ENCODE peak calls at places on chromosomes 16 and 17, in six cellular contexts. One of them, this sample, is unnamed.

GRCh38 chr17:59668816-59669215 is 38.4 kb downstream of the PTRH2 start:
- DNase-seq in fibroblast of pulmonary artery: peak; percentile 92
- DNase-seq in SK-N-SH: no peak
- DNase-seq in cardiac muscle cell: no peak
- DNase-seq in tibial nerve: no peak
- DNase-seq in left ventricle myocardium inferior: no peak
- DNase-seq in this sample: peak; percentile 83

GRCh38 chr17:2707721-2708584 is 3.6 kb downstream of the CLUH start:
- DNase-seq in fibroblast of pulmonary artery: no peak
- DNase-seq in SK-N-SH: peak; percentile 83
- DNase-seq in cardiac muscle cell: peak; percentile 67
- DNase-seq in tibial nerve: no peak
- DNase-seq in left ventricle myocardium inferior: peak; percentile 84
- DNase-seq in this sample: no peak

GRCh38 chr17:73208139-73208827 is 15.4 kb downstream of the COG1 start:
- DNase-seq in fibroblast of pulmonary artery: no peak
- DNase-seq in SK-N-SH: no peak
- DNase-seq in cardiac muscle cell: no peak
- DNase-seq in tibial nerve: no peak
- DNase-seq in left ventricle myocardium inferior: no peak
- DNase-seq in this sample: no peak

GRCh38 chr16:253833-254232 is 19.2 kb downstream of the FAM234A start:
- DNase-seq in fibroblast of pulmonary artery: no peak
- DNase-seq in SK-N-SH: no peak
- DNase-seq in cardiac muscle cell: no peak
- DNase-seq in tibial nerve: no peak
- DNase-seq in left ventricle myocardium inferior: no peak
- DNase-seq in this sample: no peak

GRCh38 chr17:44688675-44689491 is 693 bp downstream of the CCDC43 start:
- DNase-seq in fibroblast of pulmonary artery: peak; percentile 20
- DNase-seq in SK-N-SH: no peak
- DNase-seq in cardiac muscle cell: peak; percentile 5
- DNase-seq in tibial nerve: no peak
- DNase-seq in left ventricle myocardium inferior: no peak
- DNase-seq in this sample: no peak

GRCh38 chr16:10895053-10895946 is 18.3 kb downstream of the CIITA start:
- DNase-seq in fibroblast of pulmonary artery: peak; percentile 40
- DNase-seq in SK-N-SH: no peak
- DNase-seq in cardiac muscle cell: peak; percentile 82
- DNase-seq in tibial nerve: peak; percentile 41
- DNase-seq in left ventricle myocardium inferior: peak; percentile 54
- DNase-seq in this sample: no peak

GRCh38 chr16:55955845-55956244 is 80.7 kb upstream of the CES5A start:
- DNase-seq in fibroblast of pulmonary artery: no peak
- DNase-seq in SK-N-SH: no peak
- DNase-seq in cardiac muscle cell: no peak
- DNase-seq in tibial nerve: no peak
- DNase-seq in left ventricle myocardium inferior: peak; percentile 83
- DNase-seq in this sample: no peak

GRCh38 chr17:80782536-80783427 is 208.9 kb upstream of the CHMP6 start:
- DNase-seq in fibroblast of pulmonary artery: peak; percentile 10
- DNase-seq in SK-N-SH: no peak
- DNase-seq in cardiac muscle cell: peak; percentile 68
- DNase-seq in tibial nerve: no peak
- DNase-seq in left ventricle myocardium inferior: no peak
- DNase-seq in this sample: no peak

GRCh38 chr16:58339452-58339938 is 44.7 kb upstream of the PRSS54 start:
- DNase-seq in fibroblast of pulmonary artery: peak; percentile 44
- DNase-seq in SK-N-SH: peak; percentile 47
- DNase-seq in cardiac muscle cell: peak; percentile 44
- DNase-seq in tibial nerve: no peak
- DNase-seq in left ventricle myocardium inferior: no peak
- DNase-seq in this sample: no peak

GRCh38 chr16:86214326-86215232 is 295.7 kb upstream of the FOXF1 start:
- DNase-seq in fibroblast of pulmonary artery: no peak
- DNase-seq in SK-N-SH: no peak
- DNase-seq in cardiac muscle cell: no peak
- DNase-seq in tibial nerve: no peak
- DNase-seq in left ventricle myocardium inferior: no peak
- DNase-seq in this sample: no peak

GRCh38 chr17:45087496-45087975 is 26.4 kb downstream of the NMT1 start:
- DNase-seq in fibroblast of pulmonary artery: no peak
- DNase-seq in SK-N-SH: no peak
- DNase-seq in cardiac muscle cell: no peak
- DNase-seq in tibial nerve: no peak
- DNase-seq in left ventricle myocardium inferior: no peak
- DNase-seq in this sample: no peak

GRCh38 chr17:57808882-57809281 is 41.0 kb downstream of the MRPS23 start:
- DNase-seq in fibroblast of pulmonary artery: no peak
- DNase-seq in SK-N-SH: peak; percentile 50
- DNase-seq in cardiac muscle cell: no peak
- DNase-seq in tibial nerve: no peak
- DNase-seq in left ventricle myocardium inferior: no peak
- DNase-seq in this sample: no peak

GRCh38 chr16:17493012-17493411 is 22.3 kb upstream of the XYLT1 start:
- DNase-seq in fibroblast of pulmonary artery: no peak
- DNase-seq in SK-N-SH: no peak
- DNase-seq in cardiac muscle cell: no peak
- DNase-seq in tibial nerve: no peak
- DNase-seq in left ventricle myocardium inferior: no peak
- DNase-seq in this sample: no peak

DNA sequence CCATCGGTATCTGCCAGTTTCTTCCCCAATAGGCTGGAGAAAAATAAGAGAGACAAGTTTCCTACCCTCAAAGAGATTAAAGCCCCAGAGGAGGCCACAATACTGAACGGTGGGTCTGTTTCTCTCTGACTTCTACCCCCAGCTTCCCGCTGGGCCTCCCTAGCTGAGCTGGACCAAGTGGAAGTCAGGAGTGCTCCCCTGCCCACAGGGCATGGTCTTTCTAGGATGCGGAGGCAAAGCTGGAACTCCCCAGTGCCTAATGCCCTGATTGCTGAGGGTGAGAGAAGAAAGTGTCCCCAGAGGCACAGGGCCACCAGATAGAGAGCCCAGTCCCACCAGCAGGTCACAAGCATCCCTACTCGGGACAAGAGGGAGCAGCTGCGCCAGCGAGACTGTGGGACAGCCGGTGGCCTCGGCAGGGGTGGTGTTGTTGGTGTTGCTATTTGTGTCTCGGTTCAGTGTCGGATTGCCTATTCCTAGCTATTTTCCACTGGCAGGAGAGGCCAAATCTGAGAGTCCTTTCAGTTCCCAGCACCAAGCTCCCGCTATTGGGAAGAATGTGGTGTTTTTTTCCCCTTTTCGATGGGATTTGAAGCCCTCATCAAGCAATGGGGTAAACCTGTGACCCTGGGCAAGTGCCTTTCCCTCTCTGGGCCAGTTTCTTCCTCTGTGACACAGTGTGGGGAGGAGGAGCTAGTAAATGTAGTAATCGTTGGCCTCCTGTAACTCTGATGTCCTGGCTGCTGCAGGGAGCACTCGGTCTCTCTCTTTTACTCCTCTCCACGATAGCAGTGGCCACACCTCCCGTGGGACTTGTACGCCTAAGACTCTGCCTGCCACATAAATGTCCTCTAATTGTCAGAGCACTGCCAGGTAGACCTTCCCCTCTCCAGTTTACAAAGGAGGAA is 22.5 kb upstream of the TBX2 start:
- DNase-seq in fibroblast of pulmonary artery: no peak
- DNase-seq in SK-N-SH: no peak
- DNase-seq in cardiac muscle cell: no peak
- DNase-seq in tibial nerve: no peak
- DNase-seq in left ventricle myocardium inferior: no peak
- DNase-seq in this sample: no peak
- H3K4me3 ChIP-seq in fibroblast of pulmonary artery: no peak overlapping the region
- H3K4me3 ChIP-seq in SK-N-SH: no peak overlapping the region
- H3K4me3 ChIP-seq in cardiac muscle cell: no peak overlapping the region
- H3K4me3 ChIP-seq in tibial nerve: no peak overlapping the region
- H3K4me3 ChIP-seq in left ventricle myocardium inferior: no peak overlapping the region
- H3K4me3 ChIP-seq in this sample: no peak overlapping the region

GRCh38 chr16:74650966-74651567 is 15.6 kb downstream of the RFWD3 start:
- DNase-seq in fibroblast of pulmonary artery: peak; percentile 26
- DNase-seq in SK-N-SH: peak; percentile 31
- DNase-seq in cardiac muscle cell: peak; percentile 31
- DNase-seq in tibial nerve: peak; percentile 20
- DNase-seq in left ventricle myocardium inferior: no peak
- DNase-seq in this sample: no peak
- TF ChIP-seq CTCF in fibroblast of pulmonary artery: peak; percentile 53
- TF ChIP-seq CTCF in SK-N-SH: peak; percentile 81
- TF ChIP-seq CTCF in cardiac muscle cell: peak; percentile 62
- TF ChIP-seq CTCF in tibial nerve: no peak
- TF ChIP-seq CTCF in left ventricle myocardium inferior: peak; percentile 49
- TF ChIP-seq CTCF in this sample: peak; percentile 59

GRCh38 chr17:11241611-11242226 is 706 bp downstream of the SHISA6 start:
- DNase-seq in fibroblast of pulmonary artery: no peak
- DNase-seq in SK-N-SH: peak; percentile 22
- DNase-seq in cardiac muscle cell: no peak
- DNase-seq in tibial nerve: no peak
- DNase-seq in left ventricle myocardium inferior: no peak
- DNase-seq in this sample: no peak

GRCh38 chr17:11238710-11239109 is 2.3 kb upstream of the SHISA6 start:
- DNase-seq in fibroblast of pulmonary artery: no peak
- DNase-seq in SK-N-SH: no peak
- DNase-seq in cardiac muscle cell: no peak
- DNase-seq in tibial nerve: no peak
- DNase-seq in left ventricle myocardium inferior: no peak
- DNase-seq in this sample: no peak

GRCh38 chr17:11240041-11240801 is 792 bp upstream of the SHISA6 start:
- DNase-seq in fibroblast of pulmonary artery: no peak
- DNase-seq in SK-N-SH: peak; percentile 54
- DNase-seq in cardiac muscle cell: peak; percentile 65
- DNase-seq in tibial nerve: peak; percentile 12
- DNase-seq in left ventricle myocardium inferior: no peak
- DNase-seq in this sample: no peak

GRCh38 chr17:11240841-11241610 is at the start of gene SHISA6:
- DNase-seq in fibroblast of pulmonary artery: no peak
- DNase-seq in SK-N-SH: peak; percentile 50
- DNase-seq in cardiac muscle cell: peak; percentile 40
- DNase-seq in tibial nerve: no peak
- DNase-seq in left ventricle myocardium inferior: no peak
- DNase-seq in this sample: no peak

GRCh38 chr17:11239379-11239970 is 1.5 kb upstream of the SHISA6 start:
- DNase-seq in fibroblast of pulmonary artery: no peak
- DNase-seq in SK-N-SH: no peak
- DNase-seq in cardiac muscle cell: no peak
- DNase-seq in tibial nerve: no peak
- DNase-seq in left ventricle myocardium inferior: no peak
- DNase-seq in this sample: no peak
- H3K4me3 ChIP-seq in fibroblast of pulmonary artery: no peak overlapping the region
- H3K4me3 ChIP-seq in SK-N-SH: no peak overlapping the region
- H3K4me3 ChIP-seq in cardiac muscle cell: peak overlapping the region; percentile 39
- H3K4me3 ChIP-seq in tibial nerve: peak overlapping the region; percentile 54
- H3K4me3 ChIP-seq in left ventricle myocardium inferior: peak overlapping the region; percentile 63
- H3K4me3 ChIP-seq in this sample: no peak overlapping the region

GRCh38 chr17:12342609-12343248 is 322.1 kb downstream of the MAP2K4 start:
- DNase-seq in fibroblast of pulmonary artery: peak; percentile 3
- DNase-seq in SK-N-SH: peak; percentile 24
- DNase-seq in cardiac muscle cell: peak; percentile 21
- DNase-seq in tibial nerve: no peak
- DNase-seq in left ventricle myocardium inferior: no peak
- DNase-seq in this sample: no peak
- TF ChIP-seq CTCF in fibroblast of pulmonary artery: peak; percentile 15
- TF ChIP-seq CTCF in SK-N-SH: peak; percentile 45
- TF ChIP-seq CTCF in cardiac muscle cell: peak; percentile 29
- TF ChIP-seq CTCF in tibial nerve: no peak
- TF ChIP-seq CTCF in left ventricle myocardium inferior: peak; percentile 32
- TF ChIP-seq CTCF in this sample: no peak

GRCh38 chr16:4064950-4065352 is 51.3 kb downstream of the ADCY9 start:
- DNase-seq in fibroblast of pulmonary artery: no peak
- DNase-seq in SK-N-SH: no peak
- DNase-seq in cardiac muscle cell: no peak
- DNase-seq in tibial nerve: no peak
- DNase-seq in left ventricle myocardium inferior: no peak
- DNase-seq in this sample: no peak
- H3K4me3 ChIP-seq in fibroblast of pulmonary artery: no peak overlapping the region
- H3K4me3 ChIP-seq in SK-N-SH: no peak overlapping the region
- H3K4me3 ChIP-seq in cardiac muscle cell: no peak overlapping the region
- H3K4me3 ChIP-seq in tibial nerve: peak overlapping the region; percentile 12
- H3K4me3 ChIP-seq in left ventricle myocardium inferior: peak overlapping the region; percentile 41
- H3K4me3 ChIP-seq in this sample: peak overlapping the region; percentile 41

GRCh38 chr17:76453431-76453743 is 435 bp upstream of the UBE2O start:
- DNase-seq in fibroblast of pulmonary artery: no peak
- DNase-seq in SK-N-SH: no peak
- DNase-seq in cardiac muscle cell: no peak
- DNase-seq in tibial nerve: no peak
- DNase-seq in left ventricle myocardium inferior: no peak
- DNase-seq in this sample: no peak
- TF ChIP-seq CTCF in fibroblast of pulmonary artery: no peak
- TF ChIP-seq CTCF in SK-N-SH: no peak
- TF ChIP-seq CTCF in cardiac muscle cell: no peak
- TF ChIP-seq CTCF in tibial nerve: no peak
- TF ChIP-seq CTCF in left ventricle myocardium inferior: no peak
- TF ChIP-seq CTCF in this sample: no peak

GRCh38 chr16:12258806-12259205 is 282.3 kb downstream of the SNX29 start:
- DNase-seq in fibroblast of pulmonary artery: no peak
- DNase-seq in SK-N-SH: no peak
- DNase-seq in cardiac muscle cell: no peak
- DNase-seq in tibial nerve: no peak
- DNase-seq in left ventricle myocardium inferior: no peak
- DNase-seq in this sample: no peak

GRCh38 chr16:12262454-12263180 is 286.1 kb downstream of the SNX29 start:
- DNase-seq in fibroblast of pulmonary artery: no peak
- DNase-seq in SK-N-SH: no peak
- DNase-seq in cardiac muscle cell: no peak
- DNase-seq in tibial nerve: no peak
- DNase-seq in left ventricle myocardium inferior: no peak
- DNase-seq in this sample: peak; percentile 72

GRCh38 chr16:12260119-12260646 is 283.6 kb downstream of the SNX29 start:
- DNase-seq in fibroblast of pulmonary artery: no peak
- DNase-seq in SK-N-SH: no peak
- DNase-seq in cardiac muscle cell: no peak
- DNase-seq in tibial nerve: no peak
- DNase-seq in left ventricle myocardium inferior: no peak
- DNase-seq in this sample: no peak

GRCh38 chr16:12259258-12259657 is 282.7 kb downstream of the SNX29 start:
- DNase-seq in fibroblast of pulmonary artery: no peak
- DNase-seq in SK-N-SH: no peak
- DNase-seq in cardiac muscle cell: no peak
- DNase-seq in tibial nerve: no peak
- DNase-seq in left ventricle myocardium inferior: no peak
- DNase-seq in this sample: no peak

DNA sequence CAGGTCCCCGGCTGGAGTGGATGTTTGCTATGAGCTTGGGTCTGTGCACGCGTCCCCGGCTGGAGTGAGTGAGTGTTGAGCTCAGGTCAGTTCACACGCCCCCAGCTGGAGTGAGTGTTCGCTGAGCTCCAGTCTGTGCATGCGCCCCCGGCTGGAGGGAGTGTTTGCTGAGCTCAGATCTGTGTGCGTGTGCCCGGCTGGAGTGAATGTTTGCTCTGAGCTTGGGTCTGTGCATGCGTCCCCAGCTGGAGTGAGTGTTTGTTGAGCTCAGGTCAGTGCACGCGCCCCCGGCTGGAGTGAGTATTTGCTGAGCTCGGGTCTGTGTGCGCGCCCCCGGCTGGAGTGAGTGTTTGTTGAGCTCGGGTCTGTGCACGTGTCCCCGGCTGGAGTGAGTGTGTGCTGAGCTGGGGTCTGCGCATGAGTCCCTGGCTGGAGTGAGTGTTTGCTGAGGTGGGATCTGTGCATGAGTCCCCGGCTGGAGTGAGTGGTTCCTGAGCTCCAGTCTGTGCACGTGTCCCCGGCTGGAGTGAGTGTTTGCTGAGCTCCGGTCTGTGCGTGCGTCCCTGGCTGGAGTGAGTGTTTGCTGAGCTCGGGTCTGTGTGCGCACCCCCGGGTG is 284.2 kb downstream of the SNX29 start:
- DNase-seq in fibroblast of pulmonary artery: peak; percentile 31
- DNase-seq in SK-N-SH: no peak
- DNase-seq in cardiac muscle cell: peak; percentile 52
- DNase-seq in tibial nerve: no peak
- DNase-seq in left ventricle myocardium inferior: no peak
- DNase-seq in this sample: no peak
- H3K4me3 ChIP-seq in fibroblast of pulmonary artery: no peak overlapping the region
- H3K4me3 ChIP-seq in SK-N-SH: no peak overlapping the region
- H3K4me3 ChIP-seq in cardiac muscle cell: no peak overlapping the region
- H3K4me3 ChIP-seq in tibial nerve: no peak overlapping the region
- H3K4me3 ChIP-seq in left ventricle myocardium inferior: no peak overlapping the region
- H3K4me3 ChIP-seq in this sample: no peak overlapping the region